ENCODE peak calls at places on chromosomes 4 and X, in eight cellular contexts. Q is MCF 10A, M is HCT116, L is memory B cell, Z is suprapubic skin, O is pons, A is HCEC 1CT, P is D341Med. N is an unnamed sample.

GRCh38 chr4:121408-122084 is 2.8 kb upstream of the ZNF718 start:
- DNase-seq in Q (no peak), M (no peak), L (no peak), Z (no peak), O (no peak), A (no peak), P (no peak), N (no peak)

GRCh38 chrX:47687249-47687648 is 28.3 kb upstream of the UXT start:
- DNase-seq in Q (peak), M (no peak), L (no peak), Z (no peak), O (no peak), A (no peak), P (no peak), N (no peak)

GRCh38 chrX:56788717-56789122 is 59.7 kb downstream of the NBDY start:
- DNase-seq in Q (no peak), M (no peak), L (no peak), Z (peak), O (no peak), A (no peak), P (no peak), N (no peak)

GRCh38 chr4:82431026-82431745 is 796 bp downstream of the ENOPH1 start:
- DNase-seq in Q (no peak), M (no peak), L (peak), Z (peak), O (peak), A (no peak), P (peak), N (no peak)

GRCh38 chrX:2351321-2351720 is 149.5 kb downstream of the DHRSX start:
- DNase-seq in Q (peak), M (no peak), L (no peak), Z (no peak), O (no peak), A (peak), P (no peak), N (no peak)

GRCh38 chr4:133147922-133148689 is 988 bp upstream of the PCDH10 start:
- DNase-seq in Q (no peak), M (no peak), L (no peak), Z (no peak), O (peak), A (no peak), P (peak), N (peak)

GRCh38 chr4:48343531-48343930 is 2.2 kb downstream of the SLAIN2 start:
- DNase-seq in Q (no peak), M (no peak), L (no peak), Z (no peak), O (no peak), A (no peak), P (no peak), N (no peak)

GRCh38 chr4:8325284-8325973 is 55.9 kb downstream of the HTRA3 start:
- DNase-seq in Q (no peak), M (no peak), L (no peak), Z (peak), O (no peak), A (no peak), P (no peak), N (no peak)

GRCh38 chr4:150849016-150849415 is 166.1 kb downstream of the LRBA start:
- DNase-seq in Q (peak), M (no peak), L (no peak), Z (no peak), O (no peak), A (no peak), P (no peak), N (no peak)

GRCh38 chr4:168868044-168868855 is 141.8 kb downstream of the CBR4 start:
- DNase-seq in Q (peak), M (no peak), L (no peak), Z (no peak), O (peak), A (peak), P (no peak), N (peak)

GRCh38 chr4:118389731-118390520 is 37.1 kb upstream of the PRSS12 start:
- DNase-seq in Q (no peak), M (no peak), L (no peak), Z (no peak), O (no peak), A (peak), P (no peak), N (no peak)

GRCh38 chrX:138191998-138192397 is 519.5 kb downstream of the FGF13 start:
- DNase-seq in Q (peak), M (no peak), L (no peak), Z (no peak), O (peak), A (no peak), P (peak), N (peak)

GRCh38 chrX:110338850-110339373 is 19.7 kb upstream of the RTL9 start:
- DNase-seq in Q (peak), M (no peak), L (no peak), Z (no peak), O (no peak), A (no peak), P (no peak), N (no peak)

GRCh38 chr4:16777726-16778125 is 120.7 kb downstream of the LDB2 start:
- DNase-seq in Q (no peak), M (no peak), L (no peak), Z (no peak), O (no peak), A (no peak), P (no peak), N (no peak)

N was measured in SK-MEL-5.